ENCODE peak calls at places on chromosomes 2 and 18, in six cellular contexts. N is GM10248, F is T-helper 2 cell, A is D341Med, C is retina, U is T-cell. I is an unnamed sample.
A peak's percentile ranks its signal among the peaks of the same experiment; 100 is the strongest.

GRCh38 chr2:85741811-85742507 is 11.8 kb upstream of the ATOH8 start:
- DNase-seq in U (no peak), C (peak; percentile 87), N (no peak), F (no peak), A (no peak), I (no peak)

GRCh38 chr18:24231773-24232735 is 93.2 kb downstream of the CABYR start:
- DNase-seq in C (no peak), A (no peak), U (no peak), N (no peak), F (no peak), I (no peak)

GRCh38 chr2:164903214-164903613 is 52.1 kb downstream of the SLC38A11 start:
- DNase-seq in A (no peak), U (no peak), C (no peak), F (no peak), N (no peak), I (no peak)

GRCh38 chr18:6960656-6961055 is 156.9 kb downstream of the LAMA1 start:
- DNase-seq in A (no peak), C (no peak), N (no peak), F (no peak), U (no peak), I (peak; percentile 44)

GRCh38 chr2:137865954-137866540 is 98.2 kb upstream of the HNMT start:
- DNase-seq in C (peak; percentile 34), U (peak; percentile 36), F (peak; percentile 35), N (no peak), A (peak; percentile 62), I (peak; percentile 26)

GRCh38 chr2:214379227-214379626 is 31.6 kb upstream of the VWC2L start:
- DNase-seq in U (no peak), F (no peak), A (peak; percentile 10), C (no peak), N (no peak), I (no peak)

GRCh38 chr18:58785870-58786269 is 78.8 kb upstream of the ZNF532 start:
- DNase-seq in N (no peak), C (no peak), F (no peak), A (no peak), U (no peak), I (no peak)

GRCh38 chr2:101871480-101871879 is 120.3 kb upstream of the IL1R2 start:
- DNase-seq in A (no peak), U (no peak), N (no peak), F (no peak), C (no peak), I (no peak)

GRCh38 chr2:69588945-69589344 is 54.6 kb downstream of the AAK1 start:
- DNase-seq in C (no peak), U (no peak), A (no peak), F (no peak), N (no peak), I (no peak)

GRCh38 chr2:46298522-46299351 is 1.5 kb downstream of the EPAS1 start:
- DNase-seq in U (no peak), N (peak; percentile 58), A (peak; percentile 55), C (peak; percentile 81), F (no peak), I (no peak)

GRCh38 chr2:20649586-20650375 is 1.1 kb downstream of the HS1BP3 start:
- DNase-seq in A (no peak), C (no peak), U (no peak), F (no peak), N (no peak), I (no peak)

GRCh38 chr2:195595825-195596224 is 61.2 kb upstream of the SLC39A10 start:
- DNase-seq in F (no peak), A (no peak), C (no peak), N (no peak), U (no peak), I (no peak)

GRCh38 chr2:100577777-100578176 is 15.0 kb downstream of the PDCL3 start:
- DNase-seq in C (no peak), A (no peak), U (no peak), F (no peak), N (no peak), I (peak; percentile 31)

GRCh38 chr2:24517247-24517646 is 26.2 kb downstream of the NCOA1 start:
- DNase-seq in A (no peak), C (no peak), F (no peak), N (no peak), U (no peak), I (no peak)

GRCh38 chr18:77560334-77560970 is 310.8 kb downstream of the GALR1 start:
- DNase-seq in F (no peak), A (no peak), C (no peak), U (no peak), N (no peak), I (no peak)

GRCh38 chr2:14616342-14616741 is 16.2 kb upstream of the LRATD1 start:
- DNase-seq in A (no peak), N (no peak), U (no peak), F (no peak), C (no peak), I (no peak)

GRCh38 chr2:172330060-172330671 is 97.2 kb upstream of the ITGA6 start:
- DNase-seq in U (no peak), C (no peak), N (no peak), F (no peak), A (no peak), I (no peak)

GRCh38 chr2:231522418-231523180 is 7.6 kb downstream of the NMUR1 start:
- DNase-seq in N (no peak), U (no peak), A (no peak), C (no peak), F (no peak), I (no peak)

GRCh38 chr2:46891956-46892553 is 23.6 kb downstream of the MCFD2 start:
- DNase-seq in N (no peak), F (no peak), A (no peak), U (no peak), C (no peak), I (no peak)

GRCh38 chr18:42798606-42799005 is 316.9 kb downstream of the RIT2 start:
- DNase-seq in C (peak; percentile 33), F (no peak), A (no peak), N (no peak), U (no peak), I (no peak)

GRCh38 chr2:38315707-38316333 is 61.3 kb downstream of the ATL2 start:
- DNase-seq in A (peak; percentile 37), C (peak; percentile 54), U (no peak), N (peak; percentile 47), F (no peak), I (no peak)

GRCh38 chr2:128607440-128607839 is 288.8 kb upstream of the HS6ST1 start:
- DNase-seq in C (no peak), N (no peak), U (no peak), F (no peak), A (no peak), I (no peak)

GRCh38 chr2:113233593-113234550 is 44.8 kb downstream of the PAX8 start:
- DNase-seq in F (no peak), U (no peak), N (peak; percentile 43), C (no peak), A (no peak), I (no peak)

GRCh38 chr2:164044637-164045036 is 308.8 kb upstream of the FIGN start:
- DNase-seq in U (no peak), C (no peak), N (no peak), F (no peak), A (no peak), I (no peak)

GRCh38 chr18:23213200-23213599 is 77.9 kb downstream of the CABLES1 start:
- DNase-seq in C (no peak), U (no peak), A (no peak), F (no peak), N (no peak), I (no peak)

GRCh38 chr2:20448246-20449046 is 1.6 kb downstream of the RHOB start:
- DNase-seq in N (no peak), F (no peak), A (peak; percentile 39), C (peak; percentile 50), U (no peak), I (no peak)

GRCh38 chr2:208134928-208135586 is 5.4 kb upstream of the CRYGC start:
- DNase-seq in A (no peak), N (no peak), U (no peak), C (no peak), F (no peak), I (no peak)